ENCODE peak calls at places on chromosome 1, in six cellular contexts. U is pons, I is substantia nigra, E is GM12891, A is neural progenitor cell, B is left ventricle myocardium inferior. Z is an unnamed sample.

GRCh38 chr1:243526180-243526579 is 270.3 kb downstream of the SDCCAG8 start:
- DNase-seq in I (no peak), A (no peak), U (no peak), E (no peak), B (no peak), Z (no peak)

GRCh38 chr1:119731060-119731459 is 19.3 kb downstream of the PHGDH start:
- DNase-seq in I (no peak), A (no peak), U (no peak), B (no peak), E (no peak), Z (no peak)

GRCh38 chr1:67347688-67348472 is 40.2 kb downstream of the IL12RB2 start:
- DNase-seq in I (no peak), E (no peak), U (peak), A (peak), B (peak), Z (peak)

GRCh38 chr1:115112496-115113375 is 23.4 kb upstream of the TSPAN2 start:
- DNase-seq in E (no peak), I (peak), B (no peak), A (peak), U (no peak), Z (no peak)

GRCh38 chr1:21579788-21580187 is 70.6 kb downstream of the ALPL start:
- DNase-seq in I (no peak), A (no peak), B (no peak), U (no peak), E (no peak), Z (no peak)

GRCh38 chr1:226973371-226973897 is 33.3 kb downstream of the COQ8A start:
- DNase-seq in E (no peak), B (peak), I (no peak), A (no peak), U (peak), Z (no peak)

GRCh38 chr1:150009604-150010387 is 730 bp downstream of the OTUD7B start:
- DNase-seq in B (peak), I (no peak), E (no peak), A (peak), U (peak), Z (peak)

GRCh38 chr1:20426923-20427322 is 59.1 kb downstream of the CAMK2N1 start:
- DNase-seq in A (no peak), I (no peak), E (no peak), B (no peak), U (no peak), Z (peak)

GRCh38 chr1:52944566-52944965 is 17.5 kb downstream of the SCP2 start:
- DNase-seq in B (no peak), A (no peak), E (no peak), I (no peak), U (no peak), Z (no peak)

GRCh38 chr1:161439280-161440232 is 65.7 kb upstream of the FCGR2A start:
- DNase-seq in B (no peak), U (no peak), E (peak), A (no peak), I (no peak), Z (no peak)

GRCh38 chr1:181101581-181102226 is 13.2 kb downstream of the IER5 start:
- DNase-seq in A (peak), U (no peak), E (no peak), I (no peak), B (no peak), Z (no peak)